ENCODE peak calls at places on chromosomes 1 and 21, in four cellular contexts. S is AG09309, V is GM13977, R is brain microvascular endothelial cell. F is an unnamed sample.

GRCh38 chr1:32736812-32737791 is 34.5 kb upstream of the SYNC start:
- DNase-seq in S (no peak), V (no peak), R (no peak), F (no peak)

GRCh38 chr1:228544921-228545591 is 57.9 kb downstream of the RNF187 start:
- DNase-seq in R (no peak), V (no peak), S (no peak), F (no peak)

GRCh38 chr1:53606197-53607095 is 132.5 kb downstream of the GLIS1 start:
- DNase-seq in V (no peak), S (no peak), R (no peak), F (no peak)

GRCh38 chr21:20045197-20045596 is 953.0 kb upstream of the NCAM2 start:
- DNase-seq in R (no peak), V (no peak), S (no peak), F (no peak)

GRCh38 chr1:198564716-198565115 is 24.2 kb upstream of the ATP6V1G3 start:
- DNase-seq in V (no peak), R (no peak), S (no peak), F (no peak)

GRCh38 chr21:14325575-14325974 is 57.4 kb downstream of the HSPA13 start:
- DNase-seq in S (no peak), R (no peak), V (no peak), F (no peak)

GRCh38 chr1:244338996-244339692 is 112.6 kb downstream of the ADSS2 start:
- DNase-seq in R (no peak), V (no peak), S (no peak), F (no peak)

GRCh38 chr1:181499825-181500224 is 16.5 kb downstream of the CACNA1E start:
- DNase-seq in S (no peak), V (no peak), R (no peak), F (no peak)

GRCh38 chr1:25771246-25772114 is 28.5 kb upstream of the SELENON start:
- DNase-seq in V (peak), R (no peak), S (no peak), F (no peak)

GRCh38 chr1:35544976-35545375 is 12.2 kb downstream of the KIAA0319L start:
- DNase-seq in S (no peak), V (peak), R (no peak), F (no peak)

GRCh38 chr1:200029624-200030074 is 2.1 kb downstream of the NR5A2 start:
- DNase-seq in S (no peak), R (no peak), V (no peak), F (no peak)

GRCh38 chr1:225896937-225897549 is 8.1 kb upstream of the LEFTY1 start:
- DNase-seq in S (no peak), R (no peak), V (peak), F (no peak)

GRCh38 chr1:223307544-223307943 is 56.4 kb downstream of the SUSD4 start:
- DNase-seq in V (no peak), R (no peak), S (no peak), F (no peak)

GRCh38 chr1:110673805-110674336 is 869 bp downstream of the KCNA3 start:
- DNase-seq in R (no peak), V (no peak), S (no peak), F (no peak)

GRCh38 chr1:97745912-97746311 is 174.9 kb downstream of the DPYD start:
- DNase-seq in S (peak), R (no peak), V (no peak), F (no peak)

GRCh38 chr21:34974162-34974981 is 74.7 kb downstream of the RUNX1 start:
- DNase-seq in R (no peak), S (no peak), V (peak), F (no peak)

GRCh38 chr1:163472267-163472666 is 150.5 kb downstream of the NUF2 start:
- DNase-seq in V (no peak), R (no peak), S (no peak), F (no peak)

GRCh38 chr1:159800177-159800935 is 1.8 kb upstream of the FCRL6 start:
- DNase-seq in R (no peak), S (no peak), V (peak), F (no peak)

GRCh38 chr1:83883979-83884378 is 115.0 kb downstream of the TTLL7 start:
- DNase-seq in S (no peak), R (no peak), V (no peak), F (no peak)

GRCh38 chr1:36436820-36437219 is 13.4 kb downstream of the OSCP1 start:
- DNase-seq in S (no peak), V (no peak), R (no peak), F (no peak)

GRCh38 chr1:215007880-215008279 is 74.7 kb upstream of the KCNK2 start:
- DNase-seq in V (no peak), R (no peak), S (no peak), F (peak)

GRCh38 chr1:183163311-183163710 is 22.8 kb upstream of the LAMC2 start:
- DNase-seq in S (peak), R (peak), V (no peak), F (no peak)

GRCh38 chr1:244760471-244760870 is 75.0 kb upstream of the COX20 start:
- DNase-seq in V (no peak), S (no peak), R (no peak), F (no peak)

GRCh38 chr1:204516180-204516879 is at the start of gene MDM4:
- DNase-seq in S (peak), R (peak), V (peak), F (peak)
- TF ChIP-seq CTCF in S (no peak), R (no peak), V (no peak), F (no peak)

GRCh38 chr1:194935864-194936263 is 1672.4 kb downstream of the KCNT2 start:
- DNase-seq in R (no peak), V (no peak), S (no peak), F (no peak)
- TF ChIP-seq CTCF in R (no peak), V (peak), S (no peak), F (no peak)

GRCh38 chr1:56411484-56412180 is 167.7 kb downstream of the PLPP3 start:
- DNase-seq in R (no peak), S (peak), V (no peak), F (peak)

GRCh38 chr1:56411021-56411420 is 168.3 kb downstream of the PLPP3 start:
- DNase-seq in R (no peak), S (no peak), V (no peak), F (no peak)

GRCh38 chr1:56410405-56410804 is 169.0 kb downstream of the PLPP3 start:
- DNase-seq in V (no peak), S (no peak), R (no peak), F (no peak)

GRCh38 chr1:56406821-56407220 is 172.5 kb downstream of the PLPP3 start:
- DNase-seq in R (no peak), S (no peak), V (no peak), F (no peak)

DNA sequence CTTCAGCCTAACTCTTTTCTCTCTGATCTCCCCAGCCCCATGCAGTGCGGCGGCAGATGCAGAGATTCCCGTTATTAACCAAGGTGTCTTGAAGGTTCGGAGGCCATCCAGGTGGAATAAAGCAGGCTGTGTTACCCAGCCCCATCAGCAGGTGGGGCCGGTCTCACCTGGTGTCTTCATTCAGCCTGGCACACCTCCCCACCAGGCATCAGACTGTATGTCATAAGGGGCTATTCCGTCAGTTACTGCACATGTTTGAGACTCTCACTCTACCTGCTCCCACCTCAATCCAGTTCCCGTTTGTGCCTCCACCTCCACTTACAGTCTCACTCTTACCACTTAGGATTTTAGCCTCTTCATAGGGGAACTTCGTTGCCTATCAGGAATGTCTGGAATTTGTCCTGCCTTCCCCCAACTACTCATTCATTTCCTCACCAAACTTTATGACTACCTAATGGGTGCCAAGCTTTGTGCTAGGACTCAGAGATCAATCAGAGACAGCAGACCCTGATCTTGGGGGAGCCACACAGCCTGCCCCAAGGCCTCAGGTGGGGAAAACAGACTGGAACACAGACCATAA is 170.2 kb downstream of the PLPP3 start:
- DNase-seq in S (no peak), V (peak), R (no peak), F (no peak)
- TF ChIP-seq CTCF in S (no peak), V (peak), R (peak), F (no peak)

DNA sequence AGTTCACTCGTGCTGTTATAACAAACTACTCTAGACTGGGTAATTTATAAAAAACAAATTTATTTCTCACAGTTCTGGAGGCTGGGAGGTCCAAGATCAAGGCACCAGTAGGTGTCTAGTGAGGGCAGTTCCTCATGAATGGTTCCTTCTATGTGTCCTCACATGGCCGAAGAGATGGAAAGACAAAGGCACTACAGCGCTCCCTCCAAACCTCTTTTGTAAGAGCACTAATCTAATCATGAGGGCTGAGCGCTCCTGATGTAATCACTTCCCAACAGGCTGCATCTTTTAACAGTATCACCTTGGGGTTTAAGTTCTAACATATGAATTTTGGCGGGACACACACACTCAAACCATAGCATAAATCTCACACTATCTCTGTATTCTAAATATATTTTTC is 54.0 kb upstream of the KANK4 start:
- DNase-seq in V (no peak), S (no peak), R (no peak), F (no peak)
- TF ChIP-seq CTCF in V (no peak), S (no peak), R (no peak), F (no peak)

DNA sequence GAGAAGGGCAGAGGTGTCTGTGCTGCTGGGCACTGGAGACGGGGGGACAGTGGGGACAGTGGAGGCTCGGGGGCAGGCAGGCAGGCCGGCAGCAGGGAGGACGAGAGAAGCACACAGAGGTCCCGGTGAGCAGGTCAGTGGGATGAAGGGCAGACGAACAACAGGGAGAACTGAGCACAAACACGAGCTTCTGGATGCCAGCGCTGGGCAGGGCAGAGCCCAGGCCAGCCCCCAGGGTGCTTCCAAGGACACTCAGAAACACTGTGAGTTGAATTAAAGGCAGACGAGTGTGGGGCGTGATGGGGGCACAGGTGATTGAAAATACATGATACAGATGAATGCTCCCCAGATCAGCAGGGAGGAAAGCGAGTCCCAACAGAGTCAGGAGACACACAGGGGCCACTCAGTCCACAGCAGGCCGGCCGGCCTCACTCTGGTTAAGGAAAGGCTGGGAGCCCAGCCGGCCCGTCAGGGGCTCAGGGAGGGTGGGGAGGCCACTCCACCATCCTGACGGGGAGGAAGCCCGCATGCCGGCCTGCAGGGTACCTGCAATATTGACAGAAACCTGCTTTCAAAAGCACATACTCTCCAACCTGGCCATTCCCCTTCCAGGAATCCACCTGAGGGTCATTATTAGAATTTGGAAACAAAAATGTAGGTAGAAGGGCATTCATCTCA is 14.1 kb downstream of the SLC19A1 start:
- DNase-seq in R (no peak), S (no peak), V (no peak), F (no peak)
- TF ChIP-seq CTCF in R (no peak), S (no peak), V (no peak), F (no peak)

GRCh38 chr1:206932271-206932670 is 10.5 kb upstream of the FCMR start:
- DNase-seq in V (no peak), R (no peak), S (no peak), F (no peak)

GRCh38 chr1:206930210-206930798 is 8.6 kb upstream of the FCMR start:
- DNase-seq in V (peak), R (no peak), S (no peak), F (no peak)

GRCh38 chr1:206929509-206929908 is 7.8 kb upstream of the FCMR start:
- DNase-seq in S (no peak), V (no peak), R (no peak), F (no peak)

GRCh38 chr1:206933333-206933945 is 11.7 kb upstream of the FCMR start:
- DNase-seq in S (no peak), R (no peak), V (peak), F (no peak)

DNA sequence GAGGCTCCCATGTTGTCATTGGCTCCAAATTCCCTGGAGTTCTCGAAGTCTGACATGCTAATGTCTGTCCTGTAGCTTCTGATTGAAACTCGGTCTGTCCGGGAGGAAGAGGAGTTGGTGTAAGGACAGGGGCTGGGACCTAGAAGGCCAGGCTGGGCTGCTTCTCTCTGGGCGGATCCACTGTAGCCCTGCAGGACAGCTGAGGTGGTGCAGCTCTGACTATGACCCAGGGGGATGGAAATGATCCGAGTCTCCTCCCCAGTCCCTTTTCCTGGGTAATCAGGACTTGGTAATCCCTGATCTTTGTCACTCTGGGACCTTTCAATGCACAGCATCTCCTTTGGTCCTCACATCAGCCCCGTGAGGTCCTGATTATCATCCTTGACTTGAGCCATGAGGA is 10.0 kb upstream of the FCMR start:
- DNase-seq in S (no peak), V (no peak), R (no peak), F (no peak)
- TF ChIP-seq CTCF in S (no peak), V (peak), R (peak), F (no peak)